ENCODE peak calls at places on chromosome 19, in nine cellular contexts. T is CD8-positive, alpha-beta T cell; M is neural progenitor cell; F is PC-9; K is HFF-Myc; P is heart left ventricle; I is vagina; Y is fibroblast of the aortic adventitia; H is fibroblast of lung. V is an unnamed sample.

GRCh38 chr19:43306097-43306496 is 36.8 kb upstream of the PSG9 start:
- DNase-seq in Y (no peak), F (peak), K (no peak), T (no peak), P (no peak), I (no peak), M (no peak), H (no peak), V (no peak)

GRCh38 chr19:48556163-48556562 is 4.2 kb downstream of the SULT2B1 start:
- DNase-seq in P (no peak), T (no peak), H (peak), M (peak), K (no peak), Y (peak), F (peak), I (no peak), V (no peak)

GRCh38 chr19:48815870-48816501 is 5.2 kb upstream of the BCAT2 start:
- DNase-seq in K (no peak), T (no peak), P (no peak), H (peak), Y (no peak), F (peak), M (no peak), I (no peak), V (no peak)

GRCh38 chr19:17441241-17442135 is 7.0 kb downstream of the TMEM221 start:
- DNase-seq in I (no peak), F (peak), M (peak), H (peak), K (no peak), T (peak), Y (peak), P (peak), V (no peak)

GRCh38 chr19:40672573-40673299 is 17.7 kb downstream of the NUMBL start:
- DNase-seq in Y (no peak), P (no peak), K (no peak), T (no peak), I (no peak), M (no peak), F (no peak), H (no peak), V (no peak)

GRCh38 chr19:7515471-7516226 is at the start of gene ZNF358:
- DNase-seq in K (no peak), H (peak), T (peak), P (peak), M (peak), F (no peak), Y (peak), I (no peak), V (no peak)

GRCh38 chr19:39982883-39983282 is 11.9 kb downstream of the PSMC4 start:
- DNase-seq in P (no peak), K (no peak), I (no peak), H (no peak), F (no peak), M (no peak), T (no peak), Y (no peak), V (no peak)

GRCh38 chr19:43534811-43535761 is 2.1 kb downstream of the ZNF575 start:
- DNase-seq in P (peak), Y (peak), K (no peak), M (peak), I (no peak), T (peak), H (peak), F (no peak), V (no peak)

GRCh38 chr19:35959040-35959967 is 23.1 kb downstream of the LRFN3 start:
- DNase-seq in I (no peak), Y (no peak), K (no peak), P (peak), F (no peak), H (no peak), T (peak), M (peak), V (no peak)

DNA sequence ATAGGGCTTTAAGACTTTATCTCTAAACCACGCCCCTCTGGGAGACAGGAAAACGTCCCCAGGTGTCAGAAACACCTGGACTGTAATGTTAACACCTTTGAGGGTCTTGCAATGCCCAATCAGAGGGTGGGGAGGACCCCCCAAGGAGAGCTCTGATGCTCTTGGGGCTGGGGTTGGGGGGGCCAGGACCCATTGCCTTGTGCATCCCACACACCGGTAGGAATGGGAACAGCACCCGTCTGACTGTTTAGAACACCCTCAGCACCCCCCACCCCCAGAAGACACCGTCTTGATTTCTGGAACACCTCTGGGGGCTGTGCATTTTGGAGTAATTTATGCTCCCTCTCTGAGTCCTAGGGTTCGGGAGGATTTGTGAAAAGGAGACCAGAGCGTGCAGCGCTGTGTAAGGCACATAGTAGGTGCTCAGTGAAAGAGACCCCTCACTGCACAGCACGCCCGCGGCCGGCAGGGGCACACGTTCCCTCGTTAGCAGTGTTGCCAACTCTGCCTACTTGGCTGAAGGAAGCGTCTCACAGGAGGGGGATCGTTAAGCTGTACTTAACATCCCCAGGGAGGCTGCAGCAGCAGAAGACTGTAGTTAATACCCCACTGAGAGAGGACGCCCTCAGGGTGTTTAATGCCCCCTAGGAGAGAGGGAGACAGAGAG is 2.8 kb upstream of the ERFL start:
- DNase-seq in K (no peak), I (no peak), M (peak), T (no peak), H (no peak), F (no peak), P (no peak), Y (no peak), V (no peak)
- TF ChIP-seq CTCF in K (peak), I (no peak), M (peak), T (peak), H (peak), F (no peak), P (no peak), Y (peak), V (peak)

DNA sequence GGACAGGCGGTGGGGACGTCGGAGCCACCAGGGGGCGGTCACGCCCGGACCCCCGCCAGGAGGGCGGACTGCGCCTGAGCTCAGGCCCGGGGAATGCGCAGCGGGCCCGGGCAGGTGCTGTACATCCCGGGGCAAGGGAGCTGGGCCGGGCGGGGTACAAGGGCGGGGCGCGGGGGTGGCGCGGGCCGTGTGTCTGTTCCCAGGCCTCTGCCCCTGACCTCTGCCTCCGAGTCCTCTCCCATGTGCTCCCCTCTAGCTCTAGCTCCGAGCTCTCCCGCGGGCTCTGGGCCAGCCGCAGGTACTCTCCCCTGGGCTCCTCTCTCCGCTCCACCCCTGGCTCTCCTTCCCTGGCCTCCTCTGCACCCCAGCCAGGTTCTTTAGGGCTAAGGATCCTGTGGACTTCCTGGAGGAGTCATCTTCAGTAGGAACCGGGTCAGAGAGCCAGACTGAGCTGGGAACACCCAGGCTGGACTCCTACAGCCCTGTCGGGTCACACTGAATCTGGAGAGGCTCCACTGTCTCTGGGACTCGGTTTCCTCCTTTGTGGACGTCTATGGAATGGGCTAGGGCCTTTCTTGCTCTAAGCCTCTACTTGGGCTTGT is 2.3 kb downstream of the PPP1R13L start:
- DNase-seq in Y (no peak), H (peak), K (no peak), M (peak), I (no peak), T (peak), P (peak), F (no peak), V (no peak)
- H3K4me3 ChIP-seq in Y (no peak), H (no peak), K (no peak), M (no peak), I (peak), T (no peak), P (peak), F (peak), V (peak)

GRCh38 chr19:1315470-1316166 is 29.9 kb downstream of the EFNA2 start:
- DNase-seq in T (peak), P (peak), F (no peak), K (no peak), M (peak), Y (peak), I (no peak), H (peak), V (no peak)
- TF ChIP-seq CTCF in T (no peak), P (peak), F (peak), K (peak), M (peak), Y (peak), I (peak), H (peak), V (peak)

GRCh38 chr19:1407662-1408299 is 395 bp downstream of the DAZAP1 start:
- DNase-seq in F (no peak), I (no peak), Y (no peak), H (no peak), M (no peak), K (no peak), T (peak), P (peak), V (no peak)

GRCh38 chr19:1409204-1410005 is 2.0 kb downstream of the DAZAP1 start:
- DNase-seq in T (no peak), F (no peak), M (no peak), K (no peak), H (no peak), P (peak), I (no peak), Y (no peak), V (no peak)

GRCh38 chr19:1408300-1409203 is 1.2 kb downstream of the DAZAP1 start:
- DNase-seq in M (peak), P (peak), T (peak), H (peak), F (no peak), K (no peak), I (no peak), Y (peak), V (no peak)

GRCh38 chr19:1406818-1407661 is at the start of gene DAZAP1:
- DNase-seq in P (peak), K (peak), M (peak), H (peak), Y (peak), F (peak), T (peak), I (peak), V (peak)

GRCh38 chr19:1406496-1406817 is 929 bp upstream of the DAZAP1 start:
- DNase-seq in K (no peak), Y (no peak), I (no peak), M (no peak), F (peak), T (no peak), H (no peak), P (no peak), V (no peak)
- H3K4me3 ChIP-seq in K (peak), Y (peak), I (peak), M (peak), F (peak), T (peak), H (peak), P (peak), V (peak)

GRCh38 chr19:56071151-56071550 is 49.9 kb downstream of the ZNF787 start:
- DNase-seq in K (no peak), M (peak), F (no peak), Y (no peak), T (no peak), I (no peak), P (no peak), H (no peak), V (no peak)
- TF ChIP-seq CTCF in K (peak), M (peak), F (peak), Y (peak), T (no peak), I (no peak), P (no peak), H (peak), V (peak)

V was measured in retinal pigment epithelial cell.